ENCODE peak calls at places on chromosome 6, in five cellular contexts. D, Z, H, C and W are unnamed samples.

GRCh38 chr6:139659196-139659595 is 284.7 kb upstream of the CITED2 start:
- DNase-seq in D (no peak), Z (no peak), H (no peak), C (no peak), W (no peak)

GRCh38 chr6:169972736-169973135 is 221.3 kb downstream of the ERMARD start:
- DNase-seq in D (peak; percentile 37), Z (no peak), H (peak; percentile 10), C (no peak), W (peak; percentile 7)

GRCh38 chr6:130029163-130029562 is 10.8 kb downstream of the L3MBTL3 start:
- DNase-seq in D (no peak), Z (no peak), H (no peak), C (no peak), W (no peak)

GRCh38 chr6:111002350-111002749 is 20.5 kb downstream of the RPF2 start:
- DNase-seq in D (no peak), Z (no peak), H (no peak), C (no peak), W (no peak)

GRCh38 chr6:107064579-107065065 is 36.6 kb downstream of the MTRES1 start:
- DNase-seq in D (no peak), Z (no peak), H (peak; percentile 74), C (no peak), W (no peak)

GRCh38 chr6:408599-409102 is 17.1 kb downstream of the IRF4 start:
- DNase-seq in D (no peak), Z (peak; percentile 53), H (no peak), C (peak; percentile 61), W (no peak)

GRCh38 chr6:153031335-153031955 is 28.9 kb upstream of the MTRF1L start:
- DNase-seq in D (no peak), Z (no peak), H (no peak), C (no peak), W (no peak)

GRCh38 chr6:133804263-133804662 is 84.7 kb upstream of the TCF21 start:
- DNase-seq in D (no peak), Z (no peak), H (no peak), C (no peak), W (no peak)

GRCh38 chr6:148548749-148549140 is 198.1 kb upstream of the UST start:
- DNase-seq in D (no peak), Z (no peak), H (no peak), C (no peak), W (no peak)

GRCh38 chr6:82240191-82240590 is 7.4 kb downstream of the IBTK start:
- DNase-seq in D (no peak), Z (no peak), H (no peak), C (no peak), W (no peak)

GRCh38 chr6:142954844-142955243 is 9.9 kb upstream of the HIVEP2 start:
- DNase-seq in D (no peak), Z (no peak), H (no peak), C (no peak), W (no peak)

DNA sequence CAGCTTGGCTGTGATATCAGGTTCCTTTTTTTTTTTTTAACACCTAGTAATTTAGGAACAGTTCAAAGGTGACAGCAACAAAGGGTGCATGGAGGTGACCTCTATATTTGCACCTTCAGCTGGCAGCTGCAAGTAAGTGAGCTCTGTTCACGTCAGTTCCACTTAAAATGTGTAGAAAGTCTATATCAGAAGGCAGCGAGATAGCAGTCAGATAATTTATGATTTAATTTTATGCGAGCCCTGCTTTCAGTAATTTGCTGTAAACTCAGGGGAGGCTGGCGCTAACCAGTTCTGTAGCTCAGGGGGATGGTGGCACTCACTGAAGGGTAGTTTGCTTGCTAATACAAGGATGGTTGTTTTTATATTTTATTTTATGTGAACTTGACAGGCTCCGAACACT is 602.8 kb upstream of the MMS22L start:
- DNase-seq in D (no peak), Z (no peak), H (no peak), C (peak; percentile 30), W (no peak)
- TF ChIP-seq POLR2AphosphoS5 in D (no peak), Z (no peak), H (no peak), C (no peak), W (no peak)

GRCh38 chr6:33935439-33936080 is 131.8 kb upstream of the MLN start:
- DNase-seq in D (no peak), Z (no peak), H (no peak), C (peak; percentile 49), W (no peak)
- H3K4me3 ChIP-seq in D (no peak overlapping the region), Z (no peak overlapping the region), H (no peak overlapping the region), C (no peak overlapping the region), W (no peak overlapping the region)

GRCh38 chr6:159043236-159043635 is 1.6 kb downstream of the TAGAP start:
- DNase-seq in D (no peak), Z (no peak), H (no peak), C (no peak), W (no peak)
- H3K4me1 ChIP-seq in D (peaks cover 29% of the 10 kb centered on the region), Z (peaks cover 11% of the 10 kb centered on the region), H (peaks cover 10% of the 10 kb centered on the region), C (no peaks in the 10 kb centered on the region), W (no peaks in the 10 kb centered on the region)

DNA sequence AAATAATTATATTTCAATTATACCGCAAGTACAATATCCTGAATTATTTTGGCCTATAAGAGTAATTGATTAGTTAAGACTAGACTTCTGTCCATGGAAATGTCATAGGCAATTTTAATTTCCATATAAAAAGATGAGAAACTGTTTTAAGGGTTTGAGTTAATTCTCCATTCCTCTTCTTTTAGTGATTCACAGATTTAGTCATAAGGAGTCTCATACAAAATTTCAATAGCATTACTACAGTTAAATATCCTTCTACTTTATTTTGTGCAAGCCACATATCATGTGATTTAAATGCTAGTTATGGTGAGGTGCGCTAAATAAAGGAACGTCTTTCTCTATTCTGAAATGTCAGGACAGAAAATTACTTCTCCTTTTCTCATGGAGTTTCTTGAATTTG is 49.9 kb upstream of the SUPT3H start:
- DNase-seq in D (no peak), Z (no peak), H (no peak), C (no peak), W (no peak)
- TF ChIP-seq POLR2AphosphoS5 in D (no peak), Z (no peak), H (no peak), C (no peak), W (no peak)

DNA sequence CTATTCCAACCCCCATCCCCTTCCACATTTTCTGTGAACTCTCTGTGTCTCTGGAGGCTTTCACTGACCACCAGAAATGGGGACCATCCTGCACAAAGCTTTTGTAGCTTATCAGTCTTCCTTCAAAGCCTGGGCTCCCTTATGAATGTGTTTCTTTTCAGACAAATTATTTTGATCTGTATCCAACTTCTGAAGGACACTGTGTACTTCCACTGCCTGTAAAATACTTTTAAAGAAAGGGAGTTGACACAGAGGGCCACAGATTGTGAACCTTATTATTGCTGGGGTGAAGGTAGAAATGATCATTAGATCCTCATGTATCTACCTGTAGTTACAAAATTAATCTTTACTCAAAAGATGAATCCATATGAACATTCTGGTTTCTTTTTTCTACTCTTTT is 135.6 kb downstream of the CARMIL1 start:
- DNase-seq in D (no peak), Z (no peak), H (no peak), C (no peak), W (no peak)
- H3K4me3 ChIP-seq in D (no peak overlapping the region), Z (no peak overlapping the region), H (no peak overlapping the region), C (no peak overlapping the region), W (no peak overlapping the region)

DNA sequence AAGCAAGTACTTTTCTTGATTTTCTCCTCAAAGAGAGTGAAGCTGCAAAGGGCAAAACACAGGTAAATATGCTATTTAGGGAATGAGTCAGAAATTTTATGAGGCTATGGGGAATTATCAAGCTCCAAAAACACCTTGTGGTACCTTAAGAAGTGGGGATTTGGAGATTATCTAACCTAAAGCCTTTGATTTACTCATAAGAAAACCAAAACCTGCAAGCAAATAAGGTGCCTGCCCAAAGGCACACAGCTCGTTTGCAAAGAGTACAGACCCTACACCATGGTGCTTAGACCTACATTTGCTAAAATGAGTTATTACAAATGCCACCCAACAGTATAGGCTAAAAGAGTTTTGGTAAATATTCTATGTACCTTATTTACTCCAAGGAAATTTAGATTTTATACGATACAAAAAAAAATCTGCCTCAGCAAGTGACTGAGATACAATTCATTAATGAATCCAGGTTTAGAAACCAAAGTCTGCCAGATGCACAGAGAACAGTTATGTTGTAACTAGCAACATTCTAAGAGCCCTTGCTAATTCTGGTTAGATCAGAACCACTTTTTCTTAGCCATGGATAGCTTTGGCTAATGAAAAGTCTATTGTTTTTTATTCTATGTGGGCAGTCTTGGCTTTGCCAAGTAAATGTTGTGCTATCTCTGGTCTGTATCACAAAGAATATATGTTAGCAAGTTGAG is 101.5 kb downstream of the KHDC1L start:
- DNase-seq in D (no peak), Z (no peak), H (no peak), C (no peak), W (no peak)
- H3K4me1 ChIP-seq in D (no peaks in the 10 kb centered on the region), Z (no peaks in the 10 kb centered on the region), H (no peaks in the 10 kb centered on the region), C (no peaks in the 10 kb centered on the region), W (no peaks in the 10 kb centered on the region)

DNA sequence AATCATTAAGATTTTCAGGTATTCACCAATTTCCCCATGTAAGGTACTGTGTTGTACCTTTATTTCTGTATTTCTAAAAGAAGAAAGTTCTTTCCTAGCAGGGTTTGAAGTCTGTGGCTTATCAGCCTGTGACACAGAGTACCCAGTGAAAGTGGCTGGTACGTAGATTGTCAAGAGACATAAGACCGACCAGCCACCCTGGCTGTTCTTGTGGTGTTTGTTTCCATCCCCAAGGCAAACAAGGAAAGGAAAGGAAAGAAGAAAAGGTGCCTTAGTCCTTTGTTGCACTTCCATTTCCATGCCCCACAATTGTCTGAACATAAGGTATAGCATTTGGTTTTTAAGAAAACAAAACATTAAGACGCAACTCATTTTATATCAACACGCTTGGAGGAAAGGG is 40.6 kb upstream of the SMIM28 start:
- DNase-seq in D (no peak), Z (no peak), H (no peak), C (no peak), W (no peak)
- TF ChIP-seq POLR2AphosphoS5 in D (no peak), Z (no peak), H (peak; percentile 6), C (no peak), W (no peak)

GRCh38 chr6:100415780-100416179 is 48.9 kb downstream of the SIM1 start:
- DNase-seq in D (no peak), Z (no peak), H (no peak), C (no peak), W (no peak)

GRCh38 chr6:100420711-100421110 is 44.0 kb downstream of the SIM1 start:
- DNase-seq in D (no peak), Z (no peak), H (no peak), C (no peak), W (no peak)

GRCh38 chr6:100412872-100413271 is 51.8 kb downstream of the SIM1 start:
- DNase-seq in D (no peak), Z (no peak), H (no peak), C (no peak), W (no peak)

GRCh38 chr6:100417037-100417436 is 47.7 kb downstream of the SIM1 start:
- DNase-seq in D (no peak), Z (no peak), H (no peak), C (no peak), W (no peak)
- H3K4me3 ChIP-seq in D (no peak overlapping the region), Z (no peak overlapping the region), H (no peak overlapping the region), C (no peak overlapping the region), W (no peak overlapping the region)